ENCODE peak calls at places on chromosomes 5 and 9, in nine cellular contexts. C, L, A, T, E, J, M, D and H are unnamed samples.

GRCh38 chr5:1974081-1974480 is 91.4 kb upstream of the IRX4 start:
- ATAC-seq in D (no peak), E (no peak), T (no peak), L (no peak), J (no peak), A (no peak), M (no peak), C (no peak), H (no peak)

GRCh38 chr9:137959641-137960411 is 82.2 kb downstream of the CACNA1B start:
- ATAC-seq in J (no peak), C (no peak), A (no peak), T (no peak), M (no peak), L (no peak), D (no peak), E (no peak), H (no peak)

GRCh38 chr5:131265318-131265803 is 1.5 kb downstream of the CDC42SE2 start:
- ATAC-seq in D (no peak), J (no peak), M (no peak), E (no peak), A (no peak), L (no peak), C (peak), T (no peak), H (no peak)

GRCh38 chr5:158910782-158911692 is 188.7 kb downstream of the EBF1 start:
- ATAC-seq in D (no peak), C (no peak), J (no peak), T (no peak), L (no peak), E (no peak), M (no peak), A (no peak), H (no peak)

GRCh38 chr5:131983244-131983771 is 28.1 kb downstream of the ACSL6 start:
- ATAC-seq in M (peak), A (peak), E (peak), J (no peak), L (no peak), T (no peak), C (peak), D (no peak), H (peak)

GRCh38 chr5:147369742-147370374 is 135.0 kb downstream of the STK32A start:
- ATAC-seq in C (peak), D (no peak), M (no peak), L (no peak), T (no peak), A (no peak), E (no peak), J (peak), H (no peak)

GRCh38 chr9:36937346-36937745 is 96.7 kb downstream of the PAX5 start:
- ATAC-seq in E (no peak), C (no peak), L (no peak), T (no peak), M (no peak), A (no peak), D (no peak), J (no peak), H (no peak)

GRCh38 chr9:83935276-83935890 is 14.2 kb upstream of the KIF27 start:
- ATAC-seq in A (no peak), T (no peak), D (no peak), C (peak), M (no peak), L (no peak), J (peak), E (peak), H (no peak)